ENCODE peak calls at places on chromosomes 7 and 10, in ten cellular contexts. M is naive thymus-derived CD8-positive, alpha-beta T cell; B is gastrocnemius medialis; I is DMS 273 treated with DMSO at 0.1 percent for 48 hours; J is activated CD4-positive, alpha-beta T cell treated with anti-CD3 and anti-CD28 coated beads, Interleukin-2, amount 50 U/mL, for 4 hours; Y is activated CD4-positive, CD25-positive, alpha-beta regulatory T cell treated with anti-CD3 and anti-CD28 coated beads, Interleukin-2, amount 50 U/mL, for 72 hours; K is activated T-cell treated with anti-CD3 and anti-CD28 coated beads, Interleukin-2, amount 50 U/mL, for 1 hour; C is tibial artery; G is NAMALWA; Q is NCI-H460. H is an unnamed sample.

GRCh38 chr10:14048930-14049613 is 281.7 kb downstream of the FRMD4A start:
- DNase-seq in Q (no peak), B (no peak), G (no peak), C (no peak), Y (no peak), J (no peak), M (no peak), K (no peak), I (no peak), H (no peak)

GRCh38 chr7:84809877-84810276 is 377.0 kb downstream of the SEMA3D start:
- DNase-seq in B (no peak), K (no peak), C (no peak), M (no peak), I (no peak), J (no peak), Q (no peak), G (no peak), Y (no peak), H (no peak)

GRCh38 chr7:140390466-140391190 is 7.7 kb downstream of the SLC37A3 start:
- DNase-seq in J (no peak), M (no peak), B (no peak), Y (no peak), K (no peak), Q (no peak), I (no peak), C (no peak), G (peak; percentile 77), H (no peak)

GRCh38 chr7:89623018-89623672 is 531.1 kb upstream of the STEAP1 start:
- DNase-seq in I (no peak), Y (no peak), J (no peak), M (peak; percentile 17), G (peak; percentile 83), B (no peak), Q (peak; percentile 41), C (no peak), K (no peak), H (peak; percentile 6)

GRCh38 chr10:68561804-68562649 is 1.9 kb downstream of the TET1 start:
- DNase-seq in Y (no peak), G (no peak), K (peak; percentile 18), M (no peak), Q (no peak), C (peak; percentile 24), J (no peak), B (no peak), I (no peak), H (no peak)

GRCh38 chr7:23530355-23530754 is 1.4 kb downstream of the TRA2A start:
- DNase-seq in M (peak; percentile 64), J (peak; percentile 17), C (no peak), Q (peak; percentile 11), G (peak; percentile 90), I (no peak), K (no peak), B (no peak), Y (no peak), H (peak; percentile 7)

GRCh38 chr10:7773845-7774801 is 13.7 kb downstream of the KIN start:
- DNase-seq in Y (no peak), G (peak; percentile 60), Q (no peak), B (no peak), K (no peak), C (no peak), J (no peak), I (no peak), M (no peak), H (no peak)

GRCh38 chr10:11358923-11359560 is 252.4 kb downstream of the USP6NL start:
- DNase-seq in Q (no peak), G (no peak), J (no peak), Y (no peak), B (no peak), I (no peak), C (no peak), M (no peak), K (no peak), H (no peak)

GRCh38 chr7:44986218-44987053 is 7.6 kb upstream of the MYO1G start:
- DNase-seq in C (peak; percentile 88), J (peak; percentile 93), M (peak; percentile 95), K (peak; percentile 98), I (peak; percentile 95), B (peak; percentile 82), Y (peak; percentile 97), Q (peak; percentile 93), G (peak; percentile 98), H (peak; percentile 82)

GRCh38 chr7:135189221-135189662 is 18.7 kb upstream of the CYREN start:
- DNase-seq in Q (no peak), G (no peak), M (no peak), Y (no peak), K (no peak), C (no peak), J (no peak), B (no peak), I (no peak), H (no peak)

GRCh38 chr7:93430917-93431588 is 143.5 kb downstream of the CALCR start:
- DNase-seq in Q (no peak), I (no peak), C (no peak), J (no peak), M (no peak), K (no peak), B (no peak), G (peak; percentile 15), Y (no peak), H (no peak)

GRCh38 chr10:78328592-78329404 is 295.1 kb downstream of the RPS24 start:
- DNase-seq in M (no peak), J (no peak), K (no peak), C (no peak), Q (no peak), G (no peak), B (no peak), I (no peak), Y (no peak), H (no peak)

GRCh38 chr10:130246113-130246512 is 109.9 kb downstream of the GLRX3 start:
- DNase-seq in Q (no peak), Y (no peak), K (no peak), C (no peak), I (no peak), M (no peak), J (no peak), G (no peak), B (no peak), H (no peak)

GRCh38 chr7:90236890-90237289 is 8.1 kb upstream of the CFAP69 start:
- DNase-seq in B (no peak), K (no peak), Y (no peak), G (no peak), Q (no peak), I (no peak), C (no peak), J (no peak), M (no peak), H (no peak)

GRCh38 chr7:157854066-157854891 is 517.5 kb downstream of the DNAJB6 start:
- DNase-seq in K (no peak), Y (no peak), I (no peak), G (no peak), J (no peak), B (peak; percentile 55), C (peak; percentile 80), Q (no peak), M (no peak), H (no peak)

GRCh38 chr7:69813637-69814240 is 215.5 kb downstream of the AUTS2 start:
- DNase-seq in J (no peak), Q (peak; percentile 16), G (no peak), B (no peak), M (no peak), C (no peak), K (no peak), I (no peak), Y (no peak), H (no peak)

GRCh38 chr10:49226594-49226993 is 38.4 kb upstream of the TMEM273 start:
- DNase-seq in B (no peak), M (no peak), K (no peak), C (no peak), Y (no peak), Q (no peak), J (no peak), I (no peak), G (no peak), H (no peak)

GRCh38 chr10:3623746-3624145 is 161.3 kb downstream of the KLF6 start:
- DNase-seq in I (no peak), J (no peak), B (no peak), G (peak; percentile 86), M (no peak), C (no peak), Q (peak; percentile 26), Y (no peak), K (no peak), H (peak; percentile 33)

GRCh38 chr7:18384491-18385143 is 110.9 kb upstream of the HDAC9 start:
- DNase-seq in K (no peak), J (no peak), M (no peak), Y (no peak), B (no peak), G (no peak), C (no peak), Q (no peak), I (no peak), H (no peak)

GRCh38 chr7:20307901-20308300 is 22.8 kb upstream of the ITGB8 start:
- DNase-seq in G (no peak), M (no peak), B (no peak), Y (no peak), Q (peak; percentile 97), C (no peak), J (no peak), K (no peak), I (no peak), H (no peak)

GRCh38 chr10:101221479-101222246 is 7.6 kb downstream of the LBX1 start:
- DNase-seq in C (no peak), B (no peak), I (no peak), Q (no peak), Y (no peak), K (no peak), M (no peak), G (no peak), J (no peak), H (no peak)

H was measured in GM04504.